ENCODE peak calls at places on chromosomes 16 and 17, in nine cellular contexts. M is fibroblast of gingiva, T is NAMALWA, E is GM19239, H is nephron progenitor cell, O is left colon, U is NCI-H1092, D is tibial nerve, J is SJCRH30. X is an unnamed sample.

GRCh38 chr17:80955078-80955477 is 36.6 kb upstream of the CHMP6 start:
- DNase-seq in M (no peak), T (no peak), E (no peak), H (no peak), O (no peak), U (no peak), D (no peak), J (no peak), X (no peak)

GRCh38 chr17:15999974-16000827 is 577 bp downstream of the TTC19 start:
- DNase-seq in M (peak; percentile 20), T (peak; percentile 35), E (no peak), H (peak; percentile 62), O (no peak), U (peak; percentile 7), D (no peak), J (peak; percentile 70), X (peak; percentile 16)

GRCh38 chr17:33452797-33453196 is 159.7 kb upstream of the ASIC2 start:
- DNase-seq in M (no peak), T (no peak), E (no peak), H (no peak), O (no peak), U (no peak), D (no peak), J (no peak), X (peak; percentile 27)

GRCh38 chr17:17191346-17191792 is 14.8 kb downstream of the PLD6 start:
- DNase-seq in M (peak; percentile 41), T (no peak), E (no peak), H (no peak), O (no peak), U (no peak), D (no peak), J (peak; percentile 85), X (peak; percentile 47)

GRCh38 chr17:4007346-4008081 is 43.3 kb upstream of the ATP2A3 start:
- DNase-seq in M (no peak), T (no peak), E (no peak), H (no peak), O (no peak), U (no peak), D (no peak), J (no peak), X (no peak)

GRCh38 chr17:29567362-29568330 is 809 bp upstream of the ABHD15 start:
- DNase-seq in M (peak; percentile 53), T (peak; percentile 88), E (peak; percentile 92), H (peak; percentile 70), O (peak; percentile 79), U (peak; percentile 16), D (peak; percentile 29), J (peak; percentile 80), X (no peak)

GRCh38 chr16:12496181-12496580 is 307.5 kb downstream of the CPPED1 start:
- DNase-seq in M (no peak), T (no peak), E (no peak), H (no peak), O (no peak), U (no peak), D (no peak), J (no peak), X (no peak)

GRCh38 chr16:342455-343213 is 9.9 kb downstream of the AXIN1 start:
- DNase-seq in M (no peak), T (no peak), E (no peak), H (no peak), O (no peak), U (no peak), D (no peak), J (no peak), X (no peak)

GRCh38 chr16:26762596-26762995 is 304.1 kb upstream of the C16orf82 start:
- DNase-seq in M (no peak), T (no peak), E (no peak), H (peak; percentile 15), O (no peak), U (no peak), D (no peak), J (no peak), X (no peak)

GRCh38 chr17:29566473-29567361 is at the start of gene ABHD15:
- DNase-seq in M (peak; percentile 85), T (peak; percentile 64), E (peak; percentile 59), H (peak; percentile 72), O (peak; percentile 77), U (peak; percentile 17), D (peak; percentile 43), J (peak; percentile 65), X (peak; percentile 43)

GRCh38 chr16:87765473-87765775 is 362 bp downstream of the KLHDC4 start:
- DNase-seq in M (no peak), T (peak; percentile 77), E (no peak), H (no peak), O (no peak), U (no peak), D (no peak), J (peak; percentile 15), X (no peak)

GRCh38 chr16:28823291-28823718 is 506 bp downstream of the ATXN2L start:
- DNase-seq in M (no peak), T (peak; percentile 58), E (no peak), H (peak; percentile 54), O (peak; percentile 38), U (no peak), D (no peak), J (no peak), X (no peak)

GRCh38 chr17:16997514-16998429 is 25.9 kb upstream of the TNFRSF13B start:
- DNase-seq in M (no peak), T (peak; percentile 85), E (peak; percentile 73), H (no peak), O (no peak), U (no peak), D (no peak), J (no peak), X (no peak)

GRCh38 chr17:27245230-27245696 is 48.7 kb upstream of the WSB1 start:
- DNase-seq in M (peak; percentile 95), T (peak; percentile 89), E (peak; percentile 52), H (peak; percentile 59), O (peak; percentile 90), U (peak; percentile 48), D (peak; percentile 66), J (peak; percentile 95), X (peak; percentile 73)

GRCh38 chr17:20267459-20267842 is 199.9 kb downstream of the LGALS9B start:
- DNase-seq in M (no peak), T (no peak), E (no peak), H (no peak), O (no peak), U (no peak), D (no peak), J (peak; percentile 51), X (no peak)

GRCh38 chr16:4706871-4707270 is 13.5 kb downstream of the NUDT16L1 start:
- DNase-seq in M (no peak), T (no peak), E (no peak), H (no peak), O (no peak), U (no peak), D (no peak), J (no peak), X (no peak)

GRCh38 chr17:79458356-79458755 is 152.5 kb downstream of the RBFOX3 start:
- DNase-seq in M (no peak), T (no peak), E (no peak), H (no peak), O (no peak), U (no peak), D (no peak), J (no peak), X (no peak)

GRCh38 chr17:4365628-4366311 is 705 bp downstream of the UBE2G1 start:
- DNase-seq in M (no peak), T (peak; percentile 30), E (no peak), H (peak; percentile 64), O (no peak), U (no peak), D (no peak), J (no peak), X (no peak)

GRCh38 chr17:40260528-40260927 is 27.2 kb upstream of the CDC6 start:
- DNase-seq in M (no peak), T (no peak), E (no peak), H (no peak), O (no peak), U (no peak), D (peak; percentile 49), J (no peak), X (no peak)

GRCh38 chr17:7281074-7281952 is at the start of gene SLC2A4:
- DNase-seq in M (peak; percentile 83), T (peak; percentile 92), E (peak; percentile 97), H (peak; percentile 99), O (peak; percentile 96), U (no peak), D (peak; percentile 95), J (peak; percentile 92), X (peak; percentile 85)

GRCh38 chr16:28838558-28838918 is 7.6 kb downstream of the TUFM start:
- DNase-seq in M (no peak), T (no peak), E (no peak), H (no peak), O (no peak), U (no peak), D (no peak), J (no peak), X (no peak)

GRCh38 chr16:70253291-70254094 is 1.8 kb upstream of the EXOSC6 start:
- DNase-seq in M (peak; percentile 33), T (peak; percentile 63), E (no peak), H (peak; percentile 67), O (no peak), U (no peak), D (peak; percentile 18), J (no peak), X (peak; percentile 33)

GRCh38 chr17:56392274-56392673 is 201.2 kb upstream of the NOG start:
- DNase-seq in M (no peak), T (no peak), E (no peak), H (no peak), O (no peak), U (no peak), D (no peak), J (no peak), X (no peak)

GRCh38 chr17:35243459-35244204 is 760 bp downstream of the SLFN5 start:
- DNase-seq in M (peak; percentile 68), T (peak; percentile 52), E (no peak), H (peak; percentile 37), O (peak; percentile 45), U (no peak), D (peak; percentile 66), J (peak; percentile 59), X (peak; percentile 67)

GRCh38 chr16:3691778-3692177 is 25.5 kb downstream of the TRAP1 start:
- DNase-seq in M (peak; percentile 34), T (no peak), E (no peak), H (no peak), O (no peak), U (no peak), D (no peak), J (no peak), X (peak; percentile 9)

GRCh38 chr16:70770291-70770967 is 30.5 kb downstream of the VAC14 start:
- DNase-seq in M (no peak), T (no peak), E (no peak), H (no peak), O (no peak), U (no peak), D (no peak), J (no peak), X (no peak)

GRCh38 chr17:48113201-48113676 is 5.7 kb downstream of the SNX11 start:
- DNase-seq in M (no peak), T (peak; percentile 39), E (no peak), H (no peak), O (no peak), U (no peak), D (peak; percentile 20), J (no peak), X (no peak)

GRCh38 chr17:82963104-82963950 is 116.1 kb upstream of the METRNL start:
- DNase-seq in M (peak; percentile 76), T (no peak), E (no peak), H (peak; percentile 73), O (peak; percentile 66), U (no peak), D (peak; percentile 75), J (peak; percentile 20), X (peak; percentile 24)

GRCh38 chr17:58317421-58318064 is 11.1 kb downstream of the TSPOAP1 start:
- DNase-seq in M (no peak), T (peak; percentile 92), E (peak; percentile 85), H (peak; percentile 47), O (peak; percentile 31), U (no peak), D (no peak), J (peak; percentile 35), X (peak; percentile 52)

GRCh38 chr17:8466466-8466865 is 30.8 kb downstream of the NDEL1 start:
- DNase-seq in M (peak; percentile 94), T (no peak), E (no peak), H (no peak), O (no peak), U (no peak), D (no peak), J (no peak), X (no peak)

GRCh38 chr17:27343294-27343693 is 49.4 kb downstream of the WSB1 start:
- DNase-seq in M (no peak), T (no peak), E (no peak), H (no peak), O (no peak), U (no peak), D (no peak), J (no peak), X (no peak)

X was measured in renal cortical epithelial cell.